ENCODE peak calls at places on chromosomes 2 and 18, in nine cellular contexts. X is astrocyte, H is psoas muscle, A is lung microvascular endothelial cell, I is omental fat pad, D is endothelial cell, Y is NCI-H1105 treated with DMSO at 0.1 percent for 48 hours, J is GM23338, R is NCI-H524. U is an unnamed sample.

GRCh38 chr2:45990131-45990530 is 307.1 kb upstream of the EPAS1 start:
- DNase-seq in I (no peak), A (no peak), H (no peak), J (no peak), X (no peak), Y (no peak), R (no peak), D (no peak), U (no peak)

GRCh38 chr2:64467463-64467843 is 13.5 kb downstream of the LGALSL start:
- DNase-seq in A (no peak), J (no peak), D (no peak), R (no peak), H (no peak), I (no peak), Y (no peak), X (no peak), U (no peak)

GRCh38 chr18:46236156-46236555 is 132.0 kb downstream of the HAUS1 start:
- DNase-seq in Y (no peak), R (no peak), H (no peak), I (no peak), D (no peak), J (no peak), X (no peak), A (no peak), U (no peak)

GRCh38 chr2:24209389-24210105 is 34.7 kb downstream of the FAM228A start:
- DNase-seq in R (no peak), A (no peak), H (no peak), Y (no peak), D (no peak), J (no peak), X (no peak), I (no peak), U (no peak)

GRCh38 chr2:48250943-48251342 is 279.0 kb upstream of the STON1 start:
- DNase-seq in X (no peak), I (no peak), H (no peak), Y (no peak), R (no peak), D (no peak), J (no peak), A (no peak), U (no peak)

GRCh38 chr2:97774425-97774824 is 61.0 kb downstream of the ZAP70 start:
- DNase-seq in D (peak), J (peak), H (no peak), R (no peak), I (no peak), Y (no peak), A (peak), X (no peak), U (no peak)

GRCh38 chr2:78553866-78554647 is 471.4 kb upstream of the REG3G start:
- DNase-seq in A (no peak), J (no peak), I (no peak), Y (no peak), D (no peak), X (no peak), R (no peak), H (no peak), U (no peak)

GRCh38 chr2:225566798-225567197 is 167.3 kb downstream of the NYAP2 start:
- DNase-seq in I (no peak), H (no peak), Y (no peak), J (no peak), X (no peak), D (no peak), R (no peak), A (no peak), U (peak)

GRCh38 chr2:64401501-64401880 is 52.5 kb upstream of the LGALSL start:
- DNase-seq in A (no peak), J (no peak), R (peak), H (no peak), D (no peak), X (no peak), Y (peak), I (no peak), U (no peak)

GRCh38 chr2:68319397-68320117 is at the start of gene CNRIP1:
- DNase-seq in R (peak), H (peak), Y (peak), J (no peak), X (peak), D (peak), A (peak), I (peak), U (peak)

GRCh38 chr2:121561617-121562268 is 31.1 kb downstream of the RNU4ATAC start:
- DNase-seq in H (no peak), I (no peak), A (no peak), J (no peak), Y (no peak), R (no peak), X (peak), D (no peak), U (no peak)

GRCh38 chr2:174023591-174024523 is 58.7 kb upstream of the SP3 start:
- DNase-seq in A (no peak), J (peak), D (no peak), H (peak), I (no peak), Y (no peak), X (peak), R (peak), U (no peak)

GRCh38 chr18:22551536-22552151 is 133.9 kb upstream of the CTAGE1 start:
- DNase-seq in I (no peak), D (no peak), Y (no peak), A (peak), X (peak), H (no peak), J (no peak), R (no peak), U (no peak)